ENCODE peak calls at places on chromosomes 7 and 10, in eight cellular contexts. One of them, this sample, is unnamed. For H3K4me1, the result is how much of the 10 kb centered on the place peaks cover.

GRCh38 chr10:118870467-118871243 is 115.9 kb upstream of the CACUL1 start:
- DNase-seq in spleen: no peak
- DNase-seq in heart left ventricle: peak
- DNase-seq in kidney: peak
- DNase-seq in upper lobe of right lung: no peak
- DNase-seq in prostate gland: no peak
- DNase-seq in OCI-LY7: no peak
- DNase-seq in right lobe of liver: peak
- DNase-seq in this sample: peak

GRCh38 chr10:28177944-28178637 is 124.8 kb downstream of the MPP7 start:
- DNase-seq in spleen: no peak
- DNase-seq in heart left ventricle: no peak
- DNase-seq in kidney: no peak
- DNase-seq in upper lobe of right lung: no peak
- DNase-seq in prostate gland: no peak
- DNase-seq in OCI-LY7: peak
- DNase-seq in right lobe of liver: no peak
- DNase-seq in this sample: peak

GRCh38 chr7:26035552-26035951 is 116.4 kb upstream of the NFE2L3 start:
- DNase-seq in spleen: no peak
- DNase-seq in heart left ventricle: no peak
- DNase-seq in kidney: no peak
- DNase-seq in upper lobe of right lung: no peak
- DNase-seq in prostate gland: no peak
- DNase-seq in OCI-LY7: no peak
- DNase-seq in right lobe of liver: no peak
- DNase-seq in this sample: no peak

GRCh38 chr7:52547301-52547920 is 488.0 kb upstream of the POM121L12 start:
- DNase-seq in spleen: no peak
- DNase-seq in heart left ventricle: no peak
- DNase-seq in kidney: no peak
- DNase-seq in upper lobe of right lung: no peak
- DNase-seq in prostate gland: no peak
- DNase-seq in OCI-LY7: no peak
- DNase-seq in right lobe of liver: no peak
- DNase-seq in this sample: no peak

GRCh38 chr7:84162125-84162524 is 32.5 kb downstream of the SEMA3A start:
- DNase-seq in spleen: no peak
- DNase-seq in heart left ventricle: no peak
- DNase-seq in kidney: no peak
- DNase-seq in upper lobe of right lung: no peak
- DNase-seq in prostate gland: no peak
- DNase-seq in OCI-LY7: no peak
- DNase-seq in right lobe of liver: no peak
- DNase-seq in this sample: no peak

GRCh38 chr10:99945286-99945685 is 64.5 kb downstream of the DNMBP start:
- DNase-seq in spleen: no peak
- DNase-seq in heart left ventricle: peak
- DNase-seq in kidney: no peak
- DNase-seq in upper lobe of right lung: no peak
- DNase-seq in prostate gland: peak
- DNase-seq in OCI-LY7: no peak
- DNase-seq in right lobe of liver: no peak
- DNase-seq in this sample: no peak

GRCh38 chr10:29392376-29393021 is 103.6 kb downstream of the LYZL1 start:
- DNase-seq in spleen: no peak
- DNase-seq in heart left ventricle: no peak
- DNase-seq in kidney: no peak
- DNase-seq in upper lobe of right lung: no peak
- DNase-seq in prostate gland: no peak
- DNase-seq in OCI-LY7: peak
- DNase-seq in right lobe of liver: no peak
- DNase-seq in this sample: peak

GRCh38 chr10:21002097-21002878 is 105.2 kb upstream of the NEBL start:
- DNase-seq in spleen: no peak
- DNase-seq in heart left ventricle: no peak
- DNase-seq in kidney: no peak
- DNase-seq in upper lobe of right lung: no peak
- DNase-seq in prostate gland: no peak
- DNase-seq in OCI-LY7: no peak
- DNase-seq in right lobe of liver: no peak
- DNase-seq in this sample: no peak

GRCh38 chr7:50449881-50450690 is at the start of gene FIGNL1:
- DNase-seq in spleen: peak
- DNase-seq in heart left ventricle: peak
- DNase-seq in kidney: peak
- DNase-seq in upper lobe of right lung: peak
- DNase-seq in prostate gland: peak
- DNase-seq in OCI-LY7: peak
- DNase-seq in right lobe of liver: peak
- DNase-seq in this sample: peak

GRCh38 chr7:876972-877311 is 588 bp downstream of the GET4 start:
- DNase-seq in spleen: no peak
- DNase-seq in heart left ventricle: no peak
- DNase-seq in kidney: peak
- DNase-seq in upper lobe of right lung: no peak
- DNase-seq in prostate gland: no peak
- DNase-seq in OCI-LY7: no peak
- DNase-seq in right lobe of liver: no peak
- DNase-seq in this sample: peak

GRCh38 chr10:96873086-96873485 is 41.0 kb downstream of the LCOR start:
- DNase-seq in spleen: no peak
- DNase-seq in heart left ventricle: no peak
- DNase-seq in kidney: no peak
- DNase-seq in upper lobe of right lung: no peak
- DNase-seq in prostate gland: no peak
- DNase-seq in OCI-LY7: no peak
- DNase-seq in right lobe of liver: no peak
- DNase-seq in this sample: no peak

GRCh38 chr10:124685251-124685650 is 58.9 kb downstream of the FAM53B start:
- DNase-seq in spleen: peak
- DNase-seq in heart left ventricle: peak
- DNase-seq in kidney: peak
- DNase-seq in upper lobe of right lung: peak
- DNase-seq in prostate gland: no peak
- DNase-seq in OCI-LY7: peak
- DNase-seq in right lobe of liver: no peak
- DNase-seq in this sample: no peak
- H3K4me1 ChIP-seq in spleen: half or more
- H3K4me1 ChIP-seq in heart left ventricle: under half
- H3K4me1 ChIP-seq in kidney: under half
- H3K4me1 ChIP-seq in upper lobe of right lung: half or more
- H3K4me1 ChIP-seq in prostate gland: under half
- H3K4me1 ChIP-seq in OCI-LY7: under half
- H3K4me1 ChIP-seq in right lobe of liver: under half
- H3K4me1 ChIP-seq in this sample: under half

DNA sequence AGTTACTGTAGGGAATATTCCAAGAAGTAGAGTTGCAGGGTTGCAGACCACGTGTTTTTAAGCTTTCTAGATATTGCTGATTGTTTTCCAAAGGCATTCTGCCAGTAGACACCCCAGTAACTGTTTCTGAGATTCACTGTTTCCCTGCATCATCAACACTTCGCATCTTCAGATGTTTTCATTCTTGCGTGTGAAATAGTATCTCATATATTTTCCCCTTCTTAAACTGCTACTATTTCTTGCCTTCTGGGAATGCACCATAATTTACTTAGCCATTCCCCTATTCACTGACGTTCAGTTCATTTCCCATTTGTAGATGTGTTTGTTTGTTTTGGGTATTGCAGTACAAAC is 30.7 kb downstream of the ALOX5 start:
- DNase-seq in spleen: no peak
- DNase-seq in heart left ventricle: no peak
- DNase-seq in kidney: no peak
- DNase-seq in upper lobe of right lung: no peak
- DNase-seq in prostate gland: no peak
- DNase-seq in OCI-LY7: no peak
- DNase-seq in right lobe of liver: no peak
- DNase-seq in this sample: no peak
- H3K4me1 ChIP-seq in spleen: under half
- H3K4me1 ChIP-seq in heart left ventricle: under half
- H3K4me1 ChIP-seq in kidney: under half
- H3K4me1 ChIP-seq in upper lobe of right lung: under half
- H3K4me1 ChIP-seq in prostate gland: under half
- H3K4me1 ChIP-seq in OCI-LY7: under half
- H3K4me1 ChIP-seq in right lobe of liver: under half
- H3K4me1 ChIP-seq in this sample: under half

GRCh38 chr10:17229967-17230682 is 2.1 kb downstream of the VIM start:
- DNase-seq in spleen: peak
- DNase-seq in heart left ventricle: peak
- DNase-seq in kidney: peak
- DNase-seq in upper lobe of right lung: peak
- DNase-seq in prostate gland: peak
- DNase-seq in OCI-LY7: peak
- DNase-seq in right lobe of liver: peak
- DNase-seq in this sample: peak

GRCh38 chr10:17229016-17229716 is 1.1 kb downstream of the VIM start:
- DNase-seq in spleen: peak
- DNase-seq in heart left ventricle: peak
- DNase-seq in kidney: peak
- DNase-seq in upper lobe of right lung: peak
- DNase-seq in prostate gland: peak
- DNase-seq in OCI-LY7: no peak
- DNase-seq in right lobe of liver: peak
- DNase-seq in this sample: peak

GRCh38 chr10:17228081-17229015 is at the start of gene VIM:
- DNase-seq in spleen: peak
- DNase-seq in heart left ventricle: peak
- DNase-seq in kidney: peak
- DNase-seq in upper lobe of right lung: peak
- DNase-seq in prostate gland: peak
- DNase-seq in OCI-LY7: peak
- DNase-seq in right lobe of liver: peak
- DNase-seq in this sample: peak

GRCh38 chr10:17227367-17228080 is 517 bp upstream of the VIM start:
- DNase-seq in spleen: no peak
- DNase-seq in heart left ventricle: no peak
- DNase-seq in kidney: no peak
- DNase-seq in upper lobe of right lung: no peak
- DNase-seq in prostate gland: no peak
- DNase-seq in OCI-LY7: peak
- DNase-seq in right lobe of liver: no peak
- DNase-seq in this sample: peak

DNA sequence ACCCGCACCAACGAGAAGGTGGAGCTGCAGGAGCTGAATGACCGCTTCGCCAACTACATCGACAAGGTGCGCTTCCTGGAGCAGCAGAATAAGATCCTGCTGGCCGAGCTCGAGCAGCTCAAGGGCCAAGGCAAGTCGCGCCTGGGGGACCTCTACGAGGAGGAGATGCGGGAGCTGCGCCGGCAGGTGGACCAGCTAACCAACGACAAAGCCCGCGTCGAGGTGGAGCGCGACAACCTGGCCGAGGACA is 1.6 kb downstream of the VIM start:
- DNase-seq in spleen: no peak
- DNase-seq in heart left ventricle: no peak
- DNase-seq in kidney: no peak
- DNase-seq in upper lobe of right lung: no peak
- DNase-seq in prostate gland: no peak
- DNase-seq in OCI-LY7: no peak
- DNase-seq in right lobe of liver: no peak
- DNase-seq in this sample: no peak
- H3K4me1 ChIP-seq in spleen: half or more
- H3K4me1 ChIP-seq in heart left ventricle: under half
- H3K4me1 ChIP-seq in kidney: under half
- H3K4me1 ChIP-seq in upper lobe of right lung: under half
- H3K4me1 ChIP-seq in prostate gland: under half
- H3K4me1 ChIP-seq in OCI-LY7: under half
- H3K4me1 ChIP-seq in right lobe of liver: under half
- H3K4me1 ChIP-seq in this sample: under half

GRCh38 chr10:74058071-74058470 is 60.2 kb downstream of the VCL start:
- DNase-seq in spleen: no peak
- DNase-seq in heart left ventricle: no peak
- DNase-seq in kidney: no peak
- DNase-seq in upper lobe of right lung: no peak
- DNase-seq in prostate gland: no peak
- DNase-seq in OCI-LY7: peak
- DNase-seq in right lobe of liver: no peak
- DNase-seq in this sample: peak

GRCh38 chr10:74051729-74052342 is 53.9 kb downstream of the VCL start:
- DNase-seq in spleen: no peak
- DNase-seq in heart left ventricle: peak
- DNase-seq in kidney: no peak
- DNase-seq in upper lobe of right lung: no peak
- DNase-seq in prostate gland: no peak
- DNase-seq in OCI-LY7: no peak
- DNase-seq in right lobe of liver: no peak
- DNase-seq in this sample: no peak

GRCh38 chr10:74055383-74056065 is 57.6 kb downstream of the VCL start:
- DNase-seq in spleen: no peak
- DNase-seq in heart left ventricle: no peak
- DNase-seq in kidney: no peak
- DNase-seq in upper lobe of right lung: no peak
- DNase-seq in prostate gland: no peak
- DNase-seq in OCI-LY7: no peak
- DNase-seq in right lobe of liver: no peak
- DNase-seq in this sample: no peak

GRCh38 chr10:74058658-74059057 is 60.7 kb downstream of the VCL start:
- DNase-seq in spleen: no peak
- DNase-seq in heart left ventricle: no peak
- DNase-seq in kidney: no peak
- DNase-seq in upper lobe of right lung: no peak
- DNase-seq in prostate gland: no peak
- DNase-seq in OCI-LY7: peak
- DNase-seq in right lobe of liver: no peak
- DNase-seq in this sample: peak

DNA sequence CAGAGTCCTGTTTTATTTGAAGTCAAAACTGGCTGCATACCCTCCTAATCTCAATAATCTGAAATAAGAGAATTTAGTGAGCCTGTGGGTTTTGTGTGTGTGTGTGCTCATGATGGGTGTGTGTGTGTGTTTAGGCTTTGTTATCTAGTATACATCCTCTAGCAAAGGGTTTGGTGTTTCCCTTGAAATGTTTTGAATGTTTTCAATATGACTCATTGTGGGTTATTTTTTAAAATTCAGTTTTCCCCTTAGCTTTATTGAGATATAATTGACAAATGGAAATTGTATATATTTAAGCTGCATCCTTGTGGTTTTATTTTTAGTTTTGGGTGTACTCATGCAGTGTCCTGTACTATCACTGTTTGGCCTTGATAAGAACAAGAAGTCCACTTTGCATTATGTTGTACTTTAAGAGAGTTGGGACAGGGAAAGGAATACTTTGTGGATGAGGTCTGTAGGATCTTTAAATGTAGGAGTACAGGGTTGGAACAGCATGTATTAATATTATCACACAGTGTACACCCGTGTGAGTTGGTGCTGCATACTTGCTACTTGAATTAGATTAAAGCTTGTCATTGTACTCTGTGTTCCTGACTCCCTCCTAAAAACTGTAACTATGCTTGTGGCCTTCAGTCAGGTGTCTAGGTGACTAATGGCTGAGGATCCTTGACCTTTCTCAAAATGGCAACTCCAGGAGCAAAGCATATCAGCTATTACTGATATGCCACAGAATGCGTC is 58.3 kb downstream of the VCL start:
- DNase-seq in spleen: no peak
- DNase-seq in heart left ventricle: no peak
- DNase-seq in kidney: no peak
- DNase-seq in upper lobe of right lung: no peak
- DNase-seq in prostate gland: no peak
- DNase-seq in OCI-LY7: no peak
- DNase-seq in right lobe of liver: no peak
- DNase-seq in this sample: no peak
- H3K4me1 ChIP-seq in spleen: under half
- H3K4me1 ChIP-seq in heart left ventricle: under half
- H3K4me1 ChIP-seq in kidney: under half
- H3K4me1 ChIP-seq in upper lobe of right lung: under half
- H3K4me1 ChIP-seq in prostate gland: under half
- H3K4me1 ChIP-seq in OCI-LY7: under half
- H3K4me1 ChIP-seq in right lobe of liver: under half
- H3K4me1 ChIP-seq in this sample: under half

GRCh38 chr7:101952355-101953247 is 135.2 kb downstream of the CUX1 start:
- DNase-seq in spleen: no peak
- DNase-seq in heart left ventricle: no peak
- DNase-seq in kidney: peak
- DNase-seq in upper lobe of right lung: no peak
- DNase-seq in prostate gland: no peak
- DNase-seq in OCI-LY7: no peak
- DNase-seq in right lobe of liver: peak
- DNase-seq in this sample: no peak
- H3K4me1 ChIP-seq in spleen: under half
- H3K4me1 ChIP-seq in heart left ventricle: under half
- H3K4me1 ChIP-seq in kidney: under half
- H3K4me1 ChIP-seq in upper lobe of right lung: under half
- H3K4me1 ChIP-seq in prostate gland: under half
- H3K4me1 ChIP-seq in OCI-LY7: half or more
- H3K4me1 ChIP-seq in right lobe of liver: under half
- H3K4me1 ChIP-seq in this sample: under half

This sample was measured in SJCRH30.